ENCODE peak calls at places on chromosomes 3 and 15, in five cellular contexts. G, S, D, Y and M are unnamed samples.

GRCh38 chr3:18100126-18100525 is 325.0 kb downstream of the SATB1 start:
- DNase-seq in D (no peak), G (no peak), S (no peak), Y (no peak), M (no peak)

GRCh38 chr3:112199622-112200316 is 66.7 kb upstream of the GCSAM start:
- DNase-seq in D (no peak), G (no peak), S (no peak), Y (no peak), M (no peak)

GRCh38 chr3:133211449-133211848 is 173.3 kb downstream of the TMEM108 start:
- DNase-seq in D (no peak), Y (no peak), S (no peak), G (no peak), M (no peak)

GRCh38 chr3:124459678-124460077 is 270.6 kb upstream of the UMPS start:
- DNase-seq in S (no peak), Y (no peak), G (no peak), D (no peak), M (no peak)

GRCh38 chr15:56749982-56750381 is 16.7 kb upstream of the ZNF280D start:
- DNase-seq in D (no peak), G (no peak), S (no peak), Y (peak; percentile 66), M (no peak)

GRCh38 chr15:89665449-89666146 is 10.3 kb upstream of the KIF7 start:
- DNase-seq in D (no peak), S (no peak), G (no peak), Y (peak; percentile 65), M (no peak)

GRCh38 chr15:39887832-39888231 is 32.2 kb downstream of the GPR176 start:
- DNase-seq in D (no peak), Y (peak; percentile 77), S (no peak), G (no peak), M (no peak)

GRCh38 chr3:156675744-156676466 is 1.5 kb downstream of the TIPARP start:
- DNase-seq in G (no peak), S (no peak), D (no peak), Y (peak; percentile 94), M (peak; percentile 24)

GRCh38 chr3:18071833-18072232 is 329.4 kb upstream of the TBC1D5 start:
- DNase-seq in G (no peak), Y (no peak), D (no peak), S (no peak), M (no peak)

GRCh38 chr3:172260381-172260780 is 187.9 kb downstream of the GHSR start:
- DNase-seq in S (no peak), D (no peak), G (no peak), Y (no peak), M (no peak)

GRCh38 chr3:97009427-97010019 is 195.1 kb downstream of the EPHA6 start:
- DNase-seq in D (no peak), G (no peak), Y (no peak), S (no peak), M (no peak)

GRCh38 chr3:184740509-184741258 is 28.8 kb upstream of the MAGEF1 start:
- DNase-seq in Y (peak; percentile 33), D (no peak), G (no peak), S (no peak), M (no peak)

GRCh38 chr3:158272071-158272470 is 162.2 kb downstream of the RSRC1 start:
- DNase-seq in D (no peak), S (no peak), Y (no peak), G (no peak), M (no peak)

GRCh38 chr3:117893638-117894037 is 1141.0 kb downstream of the IGSF11 start:
- DNase-seq in D (no peak), S (no peak), G (no peak), Y (no peak), M (no peak)

GRCh38 chr3:9899289-9899791 is 3.3 kb upstream of the IL17RE start:
- DNase-seq in G (no peak), Y (no peak), D (no peak), S (no peak), M (no peak)

GRCh38 chr3:148953094-148953493 is 38.2 kb upstream of the GYG1 start:
- DNase-seq in Y (no peak), S (no peak), D (no peak), G (no peak), M (no peak)

GRCh38 chr3:17874630-17875029 is 132.2 kb upstream of the TBC1D5 start:
- DNase-seq in S (no peak), G (no peak), Y (no peak), D (no peak), M (no peak)

GRCh38 chr3:109773006-109773405 is 435.7 kb upstream of the DPPA4 start:
- DNase-seq in G (no peak), Y (peak; percentile 39), D (no peak), S (no peak), M (no peak)